ENCODE peak calls at places on chromosomes 2 and 18, in four cellular contexts. E is cardiac fibroblast, Y is dorsolateral prefrontal cortex, K is AG09309. C is an unnamed sample.

GRCh38 chr2:11692966-11693521 is 23.0 kb upstream of the NTSR2 start:
- DNase-seq in E (peak; percentile 72), K (no peak), Y (peak; percentile 59), C (no peak)

GRCh38 chr2:152600051-152600657 is 117.1 kb downstream of the PRPF40A start:
- DNase-seq in K (no peak), E (no peak), Y (no peak), C (no peak)

GRCh38 chr2:240570531-240571313 is 2.4 kb downstream of the RNPEPL1 start:
- DNase-seq in E (no peak), K (no peak), Y (no peak), C (no peak)

GRCh38 chr18:10950080-10950875 is 199.1 kb downstream of the PIEZO2 start:
- DNase-seq in Y (no peak), E (no peak), K (no peak), C (no peak)

GRCh38 chr2:4782647-4783046 is 909.5 kb upstream of the SOX11 start:
- DNase-seq in K (no peak), E (no peak), Y (no peak), C (no peak)

GRCh38 chr2:113219889-113220641 is 46.3 kb downstream of the PSD4 start:
- DNase-seq in Y (no peak), E (peak; percentile 81), K (no peak), C (no peak)

GRCh38 chr2:58163913-58164312 is 77.2 kb downstream of the FANCL start:
- DNase-seq in K (no peak), Y (no peak), E (no peak), C (no peak)

GRCh38 chr2:73004889-73005596 is 66.5 kb downstream of the SFXN5 start:
- DNase-seq in K (no peak), Y (no peak), E (no peak), C (no peak)

GRCh38 chr2:46984642-46985476 is 69.3 kb upstream of the MCFD2 start:
- DNase-seq in E (peak; percentile 95), Y (no peak), K (peak; percentile 92), C (peak; percentile 80)

GRCh38 chr18:23784811-23785245 is 95.6 kb downstream of the LAMA3 start:
- DNase-seq in Y (no peak), K (peak; percentile 59), E (peak; percentile 66), C (peak; percentile 60)

GRCh38 chr18:50399582-50399981 is 24.7 kb downstream of the SKA1 start:
- DNase-seq in K (no peak), Y (no peak), E (no peak), C (no peak)

GRCh38 chr18:50397023-50397422 is 22.2 kb downstream of the SKA1 start:
- DNase-seq in E (peak; percentile 14), Y (no peak), K (no peak), C (no peak)

GRCh38 chr18:50401334-50401733 is 26.5 kb downstream of the SKA1 start:
- DNase-seq in K (no peak), E (no peak), Y (no peak), C (no peak)

GRCh38 chr18:50398099-50398498 is 23.3 kb downstream of the SKA1 start:
- DNase-seq in E (no peak), K (no peak), Y (no peak), C (no peak)

DNA sequence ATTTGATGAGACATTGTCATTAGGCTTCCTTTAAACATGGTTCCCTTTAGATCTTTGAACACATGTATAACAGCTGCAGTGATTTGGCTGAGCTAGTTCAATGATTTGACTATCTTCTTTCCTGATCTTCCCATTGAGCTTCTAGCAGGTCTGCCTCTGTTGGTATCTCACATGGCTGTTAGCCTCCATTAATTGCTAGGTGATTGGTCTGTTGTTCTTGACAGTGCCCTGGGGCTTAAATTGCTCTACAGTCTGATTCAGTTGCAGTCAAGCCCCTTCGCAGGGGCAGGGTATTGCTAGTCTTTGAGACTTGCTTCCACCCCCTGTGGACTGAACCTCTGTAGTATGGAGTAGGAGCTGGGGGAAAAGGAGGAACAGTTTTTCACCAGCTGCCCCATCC is 24.1 kb downstream of the SKA1 start:
- DNase-seq in K (no peak), E (no peak), Y (no peak), C (no peak)
- H3K4me3 ChIP-seq in K (no peak overlapping the region), E (no peak overlapping the region), Y (no peak overlapping the region), C (no peak overlapping the region)

GRCh38 chr2:118738106-118738505 is 109.3 kb downstream of the EN1 start:
- DNase-seq in E (no peak), K (no peak), Y (no peak), C (no peak)
- H3K4me3 ChIP-seq in E (no peak overlapping the region), K (no peak overlapping the region), Y (no peak overlapping the region), C (no peak overlapping the region)

GRCh38 chr2:118808429-118808809 is 39.0 kb downstream of the EN1 start:
- DNase-seq in Y (no peak), E (no peak), K (no peak), C (no peak)
- H3K4me3 ChIP-seq in Y (peak overlapping the region; percentile 30), E (no peak overlapping the region), K (no peak overlapping the region), C (no peak overlapping the region)

DNA sequence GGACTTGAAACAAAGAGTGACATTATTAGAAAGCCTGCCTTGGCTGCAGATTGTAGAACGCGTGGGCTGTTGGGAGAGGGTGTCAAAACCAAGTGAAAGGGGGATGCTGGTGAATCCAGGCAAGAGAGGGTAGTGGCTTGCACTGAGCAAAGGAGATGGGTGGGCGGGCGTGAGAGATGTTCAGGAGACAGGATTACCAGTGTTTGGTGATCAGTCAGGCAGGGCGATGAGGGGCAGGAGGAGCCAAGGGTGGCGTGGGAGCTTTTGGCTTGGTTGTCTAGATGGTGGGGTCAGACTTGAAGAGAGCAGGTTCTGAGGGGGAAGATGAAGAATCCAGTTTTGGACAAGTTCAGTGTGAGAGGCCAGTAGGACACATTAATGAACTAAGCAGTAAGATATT is 154.1 kb downstream of the DYSF start:
- DNase-seq in E (no peak), K (no peak), Y (peak; percentile 27), C (no peak)
- H3K4me3 ChIP-seq in E (no peak overlapping the region), K (no peak overlapping the region), Y (no peak overlapping the region), C (no peak overlapping the region)

GRCh38 chr2:43315482-43315881 is 89.1 kb upstream of the ZFP36L2 start:
- DNase-seq in Y (no peak), E (no peak), K (no peak), C (no peak)
- H3K4me3 ChIP-seq in Y (no peak overlapping the region), E (no peak overlapping the region), K (no peak overlapping the region), C (no peak overlapping the region)

DNA sequence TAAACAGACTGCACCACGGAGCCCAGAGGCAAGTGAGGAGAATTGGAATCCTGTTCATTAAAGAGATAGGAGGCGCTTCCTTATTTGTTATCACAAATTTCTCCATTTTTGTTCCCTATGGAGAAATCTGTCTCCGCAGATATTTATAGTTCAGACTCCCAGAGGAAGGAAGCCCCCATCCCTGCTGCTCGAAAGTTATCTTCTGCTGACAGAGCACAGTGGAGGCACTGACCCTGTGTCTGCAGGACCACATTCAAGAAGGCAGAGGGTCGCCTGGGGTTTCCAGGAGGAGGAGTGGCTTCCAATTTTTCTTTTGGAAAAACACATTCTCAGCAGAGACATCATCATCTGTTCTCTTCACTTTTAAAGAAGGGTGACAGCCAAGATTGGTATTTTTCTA is 73.0 kb upstream of the GPR45 start:
- DNase-seq in K (no peak), E (no peak), Y (no peak), C (no peak)
- H3K4me3 ChIP-seq in K (no peak overlapping the region), E (no peak overlapping the region), Y (no peak overlapping the region), C (no peak overlapping the region)

GRCh38 chr2:190359896-190360376 is 16.5 kb downstream of the INPP1 start:
- DNase-seq in E (peak; percentile 85), Y (peak; percentile 84), K (no peak), C (no peak)
- H3K4me3 ChIP-seq in E (peak overlapping the region; percentile 28), Y (peak overlapping the region; percentile 39), K (peak overlapping the region; percentile 23), C (no peak overlapping the region)

DNA sequence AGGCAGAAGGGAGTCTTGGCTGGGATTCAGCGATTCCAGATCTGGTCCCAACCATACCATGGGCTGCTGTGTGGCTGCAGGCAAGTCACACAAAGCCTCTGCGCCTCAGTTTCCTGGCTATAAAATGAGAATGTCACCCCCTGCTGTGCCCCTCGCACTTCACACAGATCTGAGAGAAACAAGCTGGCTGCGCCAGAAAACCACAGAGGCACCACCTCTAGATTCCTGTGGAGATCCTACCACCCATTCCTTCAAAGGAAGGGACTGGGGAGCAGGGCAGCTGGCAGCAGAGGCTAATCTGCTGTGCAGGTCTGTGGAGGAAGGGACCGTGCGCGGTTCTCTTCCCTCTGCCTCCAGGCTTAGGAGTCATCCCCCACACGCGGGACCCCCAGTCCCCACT is 19.8 kb downstream of the NEURL3 start:
- DNase-seq in K (no peak), Y (no peak), E (no peak), C (no peak)
- H3K4me3 ChIP-seq in K (no peak overlapping the region), Y (peak overlapping the region; percentile 41), E (no peak overlapping the region), C (no peak overlapping the region)

DNA sequence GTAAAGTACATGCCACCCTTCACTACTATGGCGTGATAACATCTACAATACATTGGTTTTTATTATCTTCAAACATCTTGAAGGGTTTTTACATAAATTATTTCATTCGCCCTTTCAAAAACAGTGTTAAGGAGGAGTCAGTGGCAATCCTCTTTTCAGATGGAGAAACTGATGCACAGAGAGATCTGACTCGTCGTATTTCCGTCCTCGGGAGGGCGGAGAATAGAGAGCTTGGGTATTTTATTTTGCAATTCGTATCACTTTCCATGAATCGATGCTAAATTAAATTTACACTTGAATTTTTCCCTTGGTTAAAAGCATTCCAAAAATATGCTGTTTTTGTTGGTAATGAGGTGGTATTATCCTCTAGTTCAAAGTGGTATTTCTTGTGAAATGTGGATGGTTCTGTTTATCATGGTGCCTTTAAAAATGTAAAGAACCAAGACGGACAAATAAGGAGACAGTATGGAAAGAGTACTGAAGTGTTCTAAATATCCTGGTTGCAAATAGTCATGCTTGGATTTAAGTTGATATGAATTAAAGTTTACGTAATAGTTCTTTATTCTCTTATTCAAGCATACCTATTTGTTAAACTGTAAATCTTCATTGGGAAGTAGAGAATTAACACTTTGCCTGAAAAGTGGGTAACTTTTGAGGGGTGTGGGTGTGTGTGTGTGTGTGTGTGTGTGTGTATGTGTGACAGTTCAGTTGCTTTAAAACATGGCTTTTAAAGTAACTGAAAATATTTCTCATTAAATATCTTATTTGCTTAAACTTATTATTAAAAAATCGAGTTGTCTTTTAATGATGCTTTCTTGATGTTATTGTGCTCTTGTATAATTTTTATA is 5.6 kb downstream of the PHLPP1 start:
- DNase-seq in Y (no peak), E (no peak), K (no peak), C (no peak)
- H3K4me3 ChIP-seq in Y (peak overlapping the region; percentile 88), E (no peak overlapping the region), K (no peak overlapping the region), C (no peak overlapping the region)

C was measured in retinal pigment epithelial cell.